ENCODE peak calls at places on chromosomes 5 and 9, in eight cellular contexts. A, W, E, D, Q, K, Y and I are unnamed samples. For H3K27me3, the result is how much of the 10 kb centered on the place peaks cover.

GRCh38 chr5:109164001-109164400 is 245.8 kb downstream of the PJA2 start:
- DNase-seq in A (no peak), W (no peak), E (no peak), D (no peak), Q (no peak), K (no peak), Y (no peak), I (no peak)

GRCh38 chr5:41527201-41527779 is 16.9 kb upstream of the PLCXD3 start:
- DNase-seq in A (peak), W (no peak), E (no peak), D (peak), Q (peak), K (peak), Y (no peak), I (no peak)

GRCh38 chr9:89444212-89444611 is 53.7 kb downstream of the SEMA4D start:
- DNase-seq in A (no peak), W (no peak), E (peak), D (peak), Q (no peak), K (no peak), Y (no peak), I (no peak)

GRCh38 chr9:78026416-78026815 is 5.2 kb downstream of the GNAQ start:
- DNase-seq in A (no peak), W (no peak), E (no peak), D (no peak), Q (no peak), K (no peak), Y (no peak), I (no peak)

GRCh38 chr9:129933215-129933614 is 98.0 kb downstream of the USP20 start:
- DNase-seq in A (no peak), W (no peak), E (no peak), D (no peak), Q (no peak), K (no peak), Y (no peak), I (no peak)

GRCh38 chr5:131999991-132000490 is 11.4 kb downstream of the ACSL6 start:
- DNase-seq in A (no peak), W (no peak), E (peak), D (no peak), Q (no peak), K (no peak), Y (no peak), I (no peak)

GRCh38 chr5:132807163-132807838 is 5.8 kb upstream of the SOWAHA start:
- DNase-seq in A (no peak), W (no peak), E (peak), D (peak), Q (no peak), K (peak), Y (no peak), I (no peak)

GRCh38 chr5:175521313-175521833 is 43.0 kb downstream of the SFXN1 start:
- DNase-seq in A (no peak), W (no peak), E (no peak), D (no peak), Q (no peak), K (no peak), Y (no peak), I (no peak)

GRCh38 chr5:7393921-7394799 is 1.8 kb upstream of the ADCY2 start:
- DNase-seq in A (no peak), W (no peak), E (no peak), D (no peak), Q (no peak), K (no peak), Y (no peak), I (no peak)

GRCh38 chr9:15220658-15221310 is 86.2 kb downstream of the TTC39B start:
- DNase-seq in A (no peak), W (no peak), E (no peak), D (no peak), Q (no peak), K (no peak), Y (no peak), I (no peak)

GRCh38 chr9:130498918-130499698 is 54.3 kb downstream of the ASS1 start:
- DNase-seq in A (no peak), W (no peak), E (no peak), D (no peak), Q (no peak), K (peak), Y (no peak), I (no peak)

GRCh38 chr9:117487555-117488175 is 72.8 kb upstream of the ASTN2 start:
- DNase-seq in A (peak), W (peak), E (peak), D (peak), Q (no peak), K (peak), Y (no peak), I (peak)

GRCh38 chr9:113640418-113640817 is 176.9 kb downstream of the RGS3 start:
- DNase-seq in A (no peak), W (no peak), E (peak), D (no peak), Q (no peak), K (no peak), Y (no peak), I (no peak)

GRCh38 chr5:57184322-57184721 is 10.5 kb downstream of the GPBP1 start:
- DNase-seq in A (no peak), W (no peak), E (no peak), D (no peak), Q (no peak), K (no peak), Y (no peak), I (no peak)

GRCh38 chr5:112385566-112385965 is 33.5 kb downstream of the EPB41L4A start:
- DNase-seq in A (no peak), W (no peak), E (no peak), D (no peak), Q (no peak), K (no peak), Y (no peak), I (no peak)

GRCh38 chr9:129836342-129837007 is 1.2 kb downstream of the USP20 start:
- DNase-seq in A (no peak), W (no peak), E (peak), D (no peak), Q (no peak), K (no peak), Y (no peak), I (no peak)

GRCh38 chr9:84670801-84671153 is 1.2 kb downstream of the NTRK2 start:
- DNase-seq in A (no peak), W (no peak), E (no peak), D (no peak), Q (no peak), K (no peak), Y (no peak), I (no peak)

DNA sequence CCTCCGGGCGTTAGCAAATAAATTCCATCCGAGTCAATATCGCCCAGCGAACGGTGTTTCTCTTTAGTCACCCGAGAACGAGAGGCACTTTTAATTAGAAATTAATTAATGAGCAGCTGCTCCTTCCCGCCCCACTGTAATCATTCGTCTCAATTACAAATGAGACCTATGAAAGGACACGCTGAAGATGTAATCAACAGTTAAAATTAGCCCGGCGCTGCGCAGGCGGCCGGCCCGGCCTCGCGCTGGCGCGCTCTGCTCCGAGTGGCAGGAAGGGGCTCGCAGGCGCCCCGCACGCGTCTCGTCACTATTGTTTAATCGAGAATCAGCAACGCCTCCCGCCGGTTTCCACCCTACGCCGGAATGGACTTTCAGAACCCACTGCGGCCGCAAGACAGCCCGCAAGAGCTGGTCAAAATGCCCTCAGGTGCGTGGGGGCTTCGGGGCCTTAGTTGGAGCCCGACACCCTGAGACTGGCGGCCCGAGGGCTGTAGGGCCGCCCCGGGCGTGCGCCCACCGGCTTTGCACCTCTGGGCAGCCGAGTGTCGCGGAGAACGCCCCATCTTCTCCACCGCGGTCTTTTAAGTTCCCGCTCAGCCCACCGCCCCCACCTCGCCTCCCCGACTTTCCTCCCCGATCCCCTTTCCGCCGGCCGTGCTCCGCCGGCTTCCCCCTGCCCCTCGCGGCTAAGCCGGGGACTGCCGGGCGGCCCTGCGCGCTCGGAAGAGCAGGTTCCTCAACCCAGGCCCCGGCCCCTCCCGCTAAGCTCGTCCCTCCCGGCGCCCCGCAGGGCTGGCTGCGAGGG is 597 bp upstream of the IRX4 start:
- DNase-seq in A (peak), W (no peak), E (peak), D (peak), Q (no peak), K (peak), Y (no peak), I (no peak)
- H3K27me3 ChIP-seq in A (under half), W (half or more), E (half or more), D (half or more), Q (half or more), K (half or more), Y (under half), I (under half)

GRCh38 chr9:21991039-21991959 is 2.9 kb downstream of the CDKN2A start:
- DNase-seq in A (no peak), W (no peak), E (no peak), D (no peak), Q (no peak), K (no peak), Y (no peak), I (no peak)
- H3K27me3 ChIP-seq in A (under half), W (half or more), E (under half), D (half or more), Q (under half), K (half or more), Y (under half), I (under half)

GRCh38 chr5:176878463-176878862 is 20.7 kb downstream of the HK3 start:
- DNase-seq in A (no peak), W (no peak), E (no peak), D (no peak), Q (no peak), K (no peak), Y (no peak), I (no peak)
- H3K27me3 ChIP-seq in A (under half), W (under half), E (under half), D (under half), Q (half or more), K (under half), Y (under half), I (under half)

DNA sequence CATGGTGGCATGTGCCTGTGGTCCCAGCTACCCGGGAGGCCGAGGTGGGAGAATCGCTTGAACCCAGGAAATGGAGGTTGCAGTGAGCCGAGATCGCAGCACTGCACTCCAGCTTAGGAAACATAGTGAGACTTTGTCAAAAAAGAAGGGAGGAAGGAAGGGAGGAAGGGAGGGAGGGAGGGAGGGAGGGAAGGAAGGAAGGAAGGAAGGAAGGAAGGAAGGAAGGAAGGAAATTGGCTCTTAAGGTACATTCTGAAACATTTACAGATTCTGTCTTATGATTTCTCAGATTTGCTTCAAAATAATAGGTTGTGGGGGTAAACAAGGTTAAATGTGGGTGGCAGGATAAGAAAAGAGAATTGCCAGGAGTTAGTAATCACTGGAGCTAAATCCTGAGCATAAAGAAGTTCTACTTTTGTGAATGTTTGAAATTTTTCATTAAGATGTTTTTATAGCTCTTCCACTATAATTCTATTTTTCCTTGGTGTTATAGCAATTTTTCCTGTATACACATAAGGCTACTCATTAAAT is 2.1 kb upstream of the UGT3A2 start:
- DNase-seq in A (no peak), W (no peak), E (no peak), D (no peak), Q (no peak), K (no peak), Y (no peak), I (no peak)
- H3K27me3 ChIP-seq in A (under half), W (under half), E (under half), D (under half), Q (under half), K (under half), Y (under half), I (under half)

GRCh38 chr9:97319380-97319779 is 11.9 kb downstream of the CCDC180 start:
- DNase-seq in A (no peak), W (no peak), E (no peak), D (no peak), Q (no peak), K (no peak), Y (no peak), I (no peak)
- H3K27me3 ChIP-seq in A (under half), W (under half), E (under half), D (under half), Q (under half), K (under half), Y (under half), I (under half)

GRCh38 chr9:128406848-128407391 is 13.7 kb upstream of the CERCAM start:
- DNase-seq in A (no peak), W (no peak), E (no peak), D (no peak), Q (no peak), K (no peak), Y (no peak), I (no peak)
- H3K27me3 ChIP-seq in A (under half), W (half or more), E (under half), D (half or more), Q (under half), K (under half), Y (under half), I (under half)